ENCODE peak calls at places on chromosomes 3 and 15, in eight cellular contexts. I is GOT3; H is RPMI8226; S is NCI-H510A; B is cardiac muscle cell; D is activated CD4-positive, alpha-beta T cell treated with anti-CD3 and anti-CD28 coated beads for 48 hours; U is nucleus accumbens; L is endothelial cell of umbilical vein. Q is an unnamed sample.

GRCh38 chr3:48432411-48433371 is 2.8 kb upstream of the PLXNB1 start:
- DNase-seq in B (no peak), H (no peak), D (no peak), U (no peak), I (no peak), L (no peak), S (no peak), Q (no peak)

GRCh38 chr3:171824824-171825221 is 14.5 kb upstream of the PLD1 start:
- DNase-seq in L (no peak), U (no peak), D (no peak), H (no peak), I (no peak), B (peak; percentile 65), S (no peak), Q (no peak)

GRCh38 chr3:169699536-169700050 is 36.1 kb upstream of the MECOM start:
- DNase-seq in L (peak; percentile 43), D (no peak), B (peak; percentile 92), I (no peak), H (no peak), U (no peak), S (no peak), Q (no peak)

GRCh38 chr3:174198199-174198598 is 660.9 kb upstream of the NAALADL2 start:
- DNase-seq in L (peak; percentile 78), S (no peak), U (no peak), H (no peak), I (no peak), B (peak; percentile 6), D (no peak), Q (no peak)

GRCh38 chr3:71684046-71684730 is 41.0 kb downstream of the EIF4E3 start:
- DNase-seq in S (no peak), U (no peak), L (no peak), H (no peak), D (no peak), B (no peak), I (no peak), Q (no peak)

GRCh38 chr15:52439470-52439869 is 89.2 kb downstream of the MYO5A start:
- DNase-seq in I (no peak), B (no peak), H (no peak), S (no peak), D (no peak), L (no peak), U (no peak), Q (no peak)

GRCh38 chr3:148006508-148006907 is 597.3 kb downstream of the ZIC1 start:
- DNase-seq in B (peak; percentile 49), S (no peak), D (no peak), L (no peak), I (no peak), H (no peak), U (no peak), Q (no peak)

GRCh38 chr3:48441940-48442339 is 1.9 kb downstream of the TMA7 start:
- DNase-seq in H (no peak), U (no peak), D (no peak), I (no peak), L (no peak), S (no peak), B (no peak), Q (no peak)